ENCODE peak calls at places on chromosomes 4 and X, in ten cellular contexts. L is GM10248, E is GM13977, N is breast epithelium, W is GM20000, C is neural crest cell, B is transverse colon, F is kidney, Y is colonic mucosa, H is adrenal gland. I is an unnamed sample.

GRCh38 chr4:143587703-143588102 is 74.2 kb downstream of the SMARCA5 start:
- DNase-seq in C (no peak), F (no peak), L (no peak), N (no peak), H (no peak), Y (no peak), E (peak), W (no peak), B (no peak), I (no peak)

GRCh38 chr4:123874044-123874443 is 477.4 kb downstream of the SPRY1 start:
- DNase-seq in N (no peak), L (no peak), E (no peak), F (no peak), H (no peak), B (no peak), Y (no peak), W (no peak), C (no peak), I (no peak)

GRCh38 chr4:5710065-5710961 is 688 bp upstream of the EVC start:
- DNase-seq in W (peak), F (no peak), N (no peak), E (peak), H (no peak), L (no peak), C (peak), B (no peak), Y (no peak), I (no peak)

GRCh38 chrX:41240504-41240903 is 93.5 kb upstream of the DDX3X start:
- DNase-seq in N (no peak), H (no peak), E (no peak), W (no peak), B (no peak), F (no peak), C (no peak), Y (no peak), L (no peak), I (no peak)

GRCh38 chr4:37797923-37798322 is 28.6 kb upstream of the PGM2 start:
- DNase-seq in N (no peak), L (no peak), B (no peak), C (no peak), Y (no peak), E (no peak), F (no peak), H (no peak), W (no peak), I (no peak)

GRCh38 chrX:102746134-102746584 is 25.6 kb downstream of the GPRASP3 start:
- DNase-seq in L (no peak), E (peak), F (peak), H (peak), W (peak), B (peak), Y (peak), C (no peak), N (no peak), I (no peak)

GRCh38 chr4:94758700-94759399 is 1.1 kb downstream of the BMPR1B start:
- DNase-seq in Y (no peak), F (no peak), C (peak), W (no peak), H (no peak), E (no peak), L (peak), B (no peak), N (no peak), I (no peak)

GRCh38 chrX:123450217-123450616 is 266.1 kb downstream of the GRIA3 start:
- DNase-seq in B (no peak), F (no peak), H (no peak), L (peak), N (no peak), W (peak), E (peak), C (no peak), Y (no peak), I (no peak)

GRCh38 chrX:132822634-132823012 is 135.8 kb downstream of the HS6ST2 start:
- DNase-seq in W (no peak), H (no peak), E (no peak), C (no peak), B (no peak), L (no peak), F (no peak), N (no peak), Y (no peak), I (no peak)

GRCh38 chr4:168475745-168476144 is 4.5 kb downstream of the DDX60L start:
- DNase-seq in L (no peak), E (no peak), W (no peak), H (no peak), F (no peak), B (no peak), N (no peak), C (no peak), Y (no peak), I (no peak)

GRCh38 chr4:140374130-140374477 is 658 bp downstream of the SCOC start:
- DNase-seq in E (no peak), Y (no peak), C (no peak), F (no peak), B (no peak), H (no peak), L (no peak), W (no peak), N (no peak), I (no peak)

GRCh38 chr4:140373328-140374129 is at the start of gene SCOC:
- DNase-seq in B (peak), W (peak), E (peak), F (peak), N (peak), H (peak), Y (peak), L (peak), C (peak), I (peak)

GRCh38 chr4:140368686-140369085 is 4.8 kb upstream of the SCOC start:
- DNase-seq in C (no peak), L (no peak), B (no peak), F (no peak), N (no peak), Y (no peak), W (no peak), H (no peak), E (no peak), I (no peak)

GRCh38 chr4:140367738-140368137 is 5.7 kb upstream of the SCOC start:
- DNase-seq in C (no peak), E (no peak), B (no peak), F (no peak), N (no peak), H (no peak), W (no peak), L (no peak), Y (no peak), I (no peak)

GRCh38 chr4:140372607-140373327 is 679 bp upstream of the SCOC start:
- DNase-seq in Y (no peak), N (no peak), L (peak), H (peak), E (peak), F (no peak), B (peak), C (no peak), W (peak), I (no peak)
- TF ChIP-seq CTCF in Y (no peak), N (peak), L (no peak), H (peak), E (no peak), F (peak), B (peak), C (peak), W (no peak), I (no peak)

GRCh38 chrX:35382966-35383365 is 415.2 kb upstream of the MAGEB16 start:
- DNase-seq in C (no peak), L (no peak), N (no peak), W (no peak), E (no peak), F (no peak), Y (no peak), B (no peak), H (no peak), I (no peak)

GRCh38 chrX:35380808-35381700 is 417.1 kb upstream of the MAGEB16 start:
- DNase-seq in Y (no peak), F (no peak), E (peak), W (peak), C (no peak), L (peak), N (no peak), H (peak), B (no peak), I (no peak)
- TF ChIP-seq CTCF in Y (peak), F (peak), E (peak), W (peak), C (peak), L (peak), N (peak), H (peak), B (peak), I (peak)

GRCh38 chrX:7927259-7928167 is at the start of gene PNPLA4:
- DNase-seq in B (peak), L (peak), E (peak), W (peak), H (peak), N (peak), Y (peak), F (peak), C (peak), I (peak)
- TF ChIP-seq CTCF in B (peak), L (no peak), E (peak), W (no peak), H (no peak), N (no peak), Y (no peak), F (no peak), C (peak), I (peak)

DNA sequence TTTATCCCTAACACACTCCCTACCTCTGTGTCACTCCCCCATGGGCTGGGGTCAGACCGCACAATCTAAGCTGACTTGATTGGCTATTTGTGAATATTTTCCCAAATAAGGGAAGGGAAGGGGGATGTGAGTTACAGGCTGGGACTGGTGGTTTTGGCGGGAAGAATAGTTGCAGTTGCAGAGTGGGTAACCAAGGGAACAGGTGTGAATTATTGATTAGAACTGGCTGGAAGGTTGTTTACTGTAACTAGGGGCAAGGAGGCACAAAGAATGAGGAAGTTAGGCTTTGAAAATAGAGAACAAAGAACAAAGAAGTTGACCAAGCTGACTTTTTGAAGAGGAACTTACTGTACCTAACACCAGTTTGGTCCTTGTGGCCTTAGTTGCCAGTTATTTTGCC is 88.0 kb upstream of the XAGE2 start:
- DNase-seq in W (no peak), B (no peak), L (no peak), F (no peak), C (no peak), Y (no peak), H (no peak), E (no peak), N (no peak), I (no peak)
- TF ChIP-seq CTCF in W (no peak), B (no peak), L (no peak), F (no peak), C (no peak), Y (no peak), H (no peak), E (no peak), N (no peak), I (no peak)

GRCh38 chrX:129641941-129642340 is 12.8 kb downstream of the APLN start:
- DNase-seq in F (no peak), H (no peak), N (no peak), E (no peak), B (no peak), C (no peak), L (no peak), W (no peak), Y (no peak), I (no peak)

GRCh38 chrX:129637217-129638109 is 17.3 kb downstream of the APLN start:
- DNase-seq in H (peak), B (peak), W (peak), L (peak), Y (peak), C (peak), F (no peak), E (peak), N (peak), I (peak)

GRCh38 chrX:129636175-129636681 is 18.5 kb downstream of the APLN start:
- DNase-seq in H (no peak), C (no peak), Y (peak), F (no peak), B (peak), L (no peak), W (no peak), E (no peak), N (no peak), I (no peak)

GRCh38 chrX:129640737-129641136 is 14.0 kb downstream of the APLN start:
- DNase-seq in Y (no peak), N (no peak), B (no peak), W (no peak), L (no peak), F (no peak), C (no peak), E (no peak), H (no peak), I (no peak)

DNA sequence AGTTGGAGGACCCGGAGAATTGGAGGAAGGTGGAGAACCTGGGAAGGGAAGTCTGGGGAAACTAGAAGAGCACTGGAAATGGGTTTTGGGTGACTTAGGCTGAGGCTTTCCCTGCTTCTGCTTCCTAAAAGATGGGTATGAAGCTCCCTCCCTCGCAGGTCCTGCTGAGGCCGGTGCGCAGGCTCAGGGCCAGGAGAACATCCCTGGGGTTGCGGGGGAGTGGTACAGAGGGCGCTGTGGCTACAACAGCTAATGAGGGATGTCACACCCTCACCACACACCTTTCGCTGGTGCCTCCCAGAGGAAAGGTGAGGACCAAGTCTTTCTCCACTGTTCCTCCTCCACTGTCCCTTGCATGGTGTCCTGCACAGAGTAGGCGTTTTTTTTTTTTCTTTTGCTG is 15.8 kb downstream of the APLN start:
- DNase-seq in W (no peak), L (no peak), B (no peak), Y (no peak), E (no peak), H (no peak), C (no peak), F (no peak), N (no peak), I (no peak)
- TF ChIP-seq CTCF in W (no peak), L (no peak), B (no peak), Y (no peak), E (no peak), H (no peak), C (no peak), F (no peak), N (no peak), I (no peak)

DNA sequence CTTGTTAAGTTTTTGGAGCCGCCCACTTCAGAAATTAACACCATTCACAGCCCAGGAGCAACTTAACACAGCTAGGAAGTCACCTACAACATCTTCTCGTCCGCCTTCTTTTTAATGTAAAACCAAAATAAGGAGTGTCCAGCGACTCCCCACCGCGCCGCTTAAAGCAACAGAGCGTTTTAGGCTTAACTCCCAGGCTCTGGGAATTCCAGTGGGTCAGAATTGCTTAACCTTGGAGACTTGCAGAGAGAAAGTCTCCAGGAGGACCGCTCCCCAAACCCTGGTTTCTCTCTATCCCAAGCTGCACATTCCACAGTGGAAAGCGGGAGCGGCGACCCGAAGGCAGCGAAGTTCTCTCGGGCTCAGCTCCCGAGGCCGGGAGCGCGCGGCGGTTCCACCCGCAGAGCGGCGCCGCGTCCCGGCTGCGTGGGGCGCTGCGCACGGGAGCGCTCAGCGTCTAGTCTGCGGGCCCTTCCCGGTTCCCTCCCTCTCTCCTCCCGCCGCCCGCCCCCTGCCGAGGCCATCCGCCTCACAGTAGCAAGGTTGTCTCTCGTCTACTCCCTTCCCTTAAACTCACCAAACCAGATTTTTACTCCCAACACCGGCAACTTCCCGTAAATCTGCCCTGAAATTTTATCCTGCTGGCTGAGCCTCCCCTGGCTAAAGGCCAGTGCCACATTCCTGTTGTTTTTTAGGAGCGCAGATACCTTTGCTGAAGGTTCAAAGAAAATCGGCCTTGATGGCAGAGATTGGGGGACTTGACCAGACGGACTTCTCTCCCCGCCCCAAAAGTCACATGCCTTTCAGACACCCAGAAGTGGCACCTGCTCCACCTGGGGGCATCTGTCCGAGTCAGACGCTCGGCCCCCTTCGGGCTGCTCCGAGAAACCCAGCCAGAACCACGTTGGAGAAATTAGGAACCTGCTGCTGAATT is at the start of gene RBM47:
- DNase-seq in H (peak), L (peak), E (peak), B (peak), F (peak), W (peak), Y (peak), C (peak), N (peak), I (peak)
- TF ChIP-seq CTCF in H (no peak), L (peak), E (peak), B (peak), F (peak), W (no peak), Y (no peak), C (peak), N (peak), I (no peak)

GRCh38 chrX:150212672-150213480 is 150.2 kb upstream of the MAMLD1 start:
- DNase-seq in C (no peak), W (no peak), N (no peak), H (no peak), Y (no peak), F (no peak), B (no peak), L (no peak), E (no peak), I (no peak)
- TF ChIP-seq CTCF in C (no peak), W (no peak), N (no peak), H (no peak), Y (no peak), F (no peak), B (no peak), L (no peak), E (no peak), I (no peak)

GRCh38 chr4:53653484-53654053 is 62.3 kb upstream of the LNX1 start:
- DNase-seq in H (peak), C (no peak), F (peak), E (peak), Y (peak), N (no peak), B (peak), L (no peak), W (no peak), I (no peak)
- TF ChIP-seq CTCF in H (no peak), C (no peak), F (peak), E (no peak), Y (no peak), N (peak), B (no peak), L (no peak), W (no peak), I (no peak)

DNA sequence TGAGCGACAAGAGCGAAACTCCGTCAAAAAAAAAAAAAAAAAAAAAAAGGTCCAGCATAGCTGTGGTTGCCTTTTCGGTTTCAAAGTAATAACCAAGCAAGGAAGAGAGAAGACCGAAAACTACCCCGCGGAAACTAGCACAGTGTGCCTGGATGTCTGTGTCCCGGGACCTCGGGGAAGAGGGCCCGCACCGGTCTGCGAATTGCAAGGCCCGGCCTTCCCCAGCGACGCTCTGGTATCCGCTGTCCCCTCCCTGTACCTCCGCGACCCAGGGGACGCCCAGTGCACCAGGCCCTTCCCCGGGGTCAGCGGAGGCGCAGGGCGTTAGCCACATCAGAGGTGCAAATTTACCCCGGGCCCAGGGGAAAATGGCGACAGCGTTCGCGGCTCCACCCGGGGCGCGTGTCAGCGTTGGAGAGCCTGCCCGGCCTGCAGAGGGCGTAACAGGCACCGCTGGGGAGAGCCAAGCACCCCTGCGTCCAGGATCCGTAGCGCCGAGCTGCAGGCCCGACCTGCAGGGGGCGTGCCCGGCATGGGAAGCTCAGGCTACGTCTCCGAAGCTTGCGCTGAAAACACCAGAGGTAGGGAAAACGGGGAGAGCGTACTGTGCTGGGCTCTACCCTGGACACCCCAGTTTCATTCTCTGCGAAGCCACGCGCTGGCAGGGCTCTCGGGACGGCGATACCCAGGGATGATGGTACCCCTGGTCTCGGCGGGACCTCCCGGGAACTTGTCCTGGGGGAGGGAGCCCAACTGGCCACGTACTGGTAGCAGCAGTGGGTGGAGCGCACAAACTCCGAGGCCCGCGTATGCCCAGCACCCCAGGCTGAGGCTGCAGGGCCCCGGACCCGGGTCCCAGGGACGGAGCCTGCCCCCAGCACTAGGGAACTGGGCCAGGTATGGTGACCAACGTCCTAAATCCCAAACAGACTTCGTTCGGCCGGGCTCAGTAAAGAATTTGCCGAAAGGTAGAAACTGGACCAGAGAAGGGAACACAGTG is 16.2 kb downstream of the NKX6-1 start:
- DNase-seq in F (peak), E (no peak), Y (peak), B (peak), N (no peak), W (peak), L (no peak), H (peak), C (no peak), I (no peak)
- TF ChIP-seq CTCF in F (no peak), E (peak), Y (peak), B (peak), N (no peak), W (peak), L (no peak), H (no peak), C (peak), I (peak)

GRCh38 chrX:16213970-16214369 is 46.7 kb downstream of the MAGEB17 start:
- DNase-seq in Y (no peak), B (no peak), C (no peak), W (no peak), E (no peak), F (no peak), L (no peak), N (no peak), H (no peak), I (no peak)

GRCh38 chrX:16215660-16216059 is 48.4 kb downstream of the MAGEB17 start:
- DNase-seq in E (no peak), Y (no peak), F (no peak), B (no peak), N (no peak), H (no peak), W (no peak), C (no peak), L (no peak), I (no peak)

GRCh38 chrX:16212024-16212423 is 44.7 kb downstream of the MAGEB17 start:
- DNase-seq in L (no peak), F (no peak), B (no peak), W (no peak), C (no peak), N (no peak), E (no peak), H (no peak), Y (no peak), I (no peak)

GRCh38 chrX:16208601-16209000 is 41.3 kb downstream of the MAGEB17 start:
- DNase-seq in N (no peak), B (no peak), C (no peak), F (no peak), E (no peak), Y (no peak), L (no peak), H (no peak), W (no peak), I (no peak)

GRCh38 chrX:16212436-16212835 is 45.2 kb downstream of the MAGEB17 start:
- DNase-seq in Y (no peak), C (no peak), E (peak), L (peak), N (no peak), F (no peak), W (peak), B (no peak), H (no peak), I (no peak)
- TF ChIP-seq CTCF in Y (peak), C (peak), E (peak), L (peak), N (no peak), F (no peak), W (no peak), B (no peak), H (no peak), I (peak)